ENCODE peak calls at places on chromosomes 7 and 10, in seven cellular contexts. One of them, this sample, is unnamed.

GRCh38 chr7:137682596-137682995 is 164.2 kb downstream of the DGKI start:
- DNase-seq in nucleus accumbens: no peak
- DNase-seq in neural crest cell: no peak
- DNase-seq in stimulated activated CD4-positive, alpha-beta T cell treated with anti-CD3 and anti-CD28 coated beads, Interleukin-2, amount 100 ng/mL, for 48 hours: no peak
- DNase-seq in NCI-H1092 treated with DMSO at 0.1 percent for 48 hours: no peak
- DNase-seq in central memory CD4-positive, alpha-beta T cell: no peak
- DNase-seq in GM12892: no peak
- DNase-seq in this sample: no peak

GRCh38 chr7:101924171-101924570 is 106.7 kb downstream of the CUX1 start:
- DNase-seq in nucleus accumbens: no peak
- DNase-seq in neural crest cell: no peak
- DNase-seq in stimulated activated CD4-positive, alpha-beta T cell treated with anti-CD3 and anti-CD28 coated beads, Interleukin-2, amount 100 ng/mL, for 48 hours: peak; percentile 18
- DNase-seq in NCI-H1092 treated with DMSO at 0.1 percent for 48 hours: no peak
- DNase-seq in central memory CD4-positive, alpha-beta T cell: no peak
- DNase-seq in GM12892: no peak
- DNase-seq in this sample: no peak

GRCh38 chr10:101224910-101225823 is 4.1 kb downstream of the LBX1 start:
- DNase-seq in nucleus accumbens: no peak
- DNase-seq in neural crest cell: no peak
- DNase-seq in stimulated activated CD4-positive, alpha-beta T cell treated with anti-CD3 and anti-CD28 coated beads, Interleukin-2, amount 100 ng/mL, for 48 hours: no peak
- DNase-seq in NCI-H1092 treated with DMSO at 0.1 percent for 48 hours: no peak
- DNase-seq in central memory CD4-positive, alpha-beta T cell: no peak
- DNase-seq in GM12892: no peak
- DNase-seq in this sample: peak; percentile 43

GRCh38 chr10:109895848-109896247 is 27.5 kb downstream of the XPNPEP1 start:
- DNase-seq in nucleus accumbens: no peak
- DNase-seq in neural crest cell: no peak
- DNase-seq in stimulated activated CD4-positive, alpha-beta T cell treated with anti-CD3 and anti-CD28 coated beads, Interleukin-2, amount 100 ng/mL, for 48 hours: no peak
- DNase-seq in NCI-H1092 treated with DMSO at 0.1 percent for 48 hours: no peak
- DNase-seq in central memory CD4-positive, alpha-beta T cell: no peak
- DNase-seq in GM12892: no peak
- DNase-seq in this sample: no peak

GRCh38 chr7:68321076-68321639 is 1277.1 kb upstream of the AUTS2 start:
- DNase-seq in nucleus accumbens: no peak
- DNase-seq in neural crest cell: no peak
- DNase-seq in stimulated activated CD4-positive, alpha-beta T cell treated with anti-CD3 and anti-CD28 coated beads, Interleukin-2, amount 100 ng/mL, for 48 hours: no peak
- DNase-seq in NCI-H1092 treated with DMSO at 0.1 percent for 48 hours: peak; percentile 98
- DNase-seq in central memory CD4-positive, alpha-beta T cell: no peak
- DNase-seq in GM12892: no peak
- DNase-seq in this sample: peak; percentile 58

GRCh38 chr7:151251328-151251925 is 2.9 kb upstream of the SMARCD3 start:
- DNase-seq in nucleus accumbens: peak; percentile 70
- DNase-seq in neural crest cell: no peak
- DNase-seq in stimulated activated CD4-positive, alpha-beta T cell treated with anti-CD3 and anti-CD28 coated beads, Interleukin-2, amount 100 ng/mL, for 48 hours: no peak
- DNase-seq in NCI-H1092 treated with DMSO at 0.1 percent for 48 hours: peak; percentile 65
- DNase-seq in central memory CD4-positive, alpha-beta T cell: no peak
- DNase-seq in GM12892: no peak
- DNase-seq in this sample: peak; percentile 55

GRCh38 chr7:51038573-51038972 is 255.9 kb upstream of the GRB10 start:
- DNase-seq in nucleus accumbens: no peak
- DNase-seq in neural crest cell: no peak
- DNase-seq in stimulated activated CD4-positive, alpha-beta T cell treated with anti-CD3 and anti-CD28 coated beads, Interleukin-2, amount 100 ng/mL, for 48 hours: no peak
- DNase-seq in NCI-H1092 treated with DMSO at 0.1 percent for 48 hours: no peak
- DNase-seq in central memory CD4-positive, alpha-beta T cell: no peak
- DNase-seq in GM12892: no peak
- DNase-seq in this sample: no peak

GRCh38 chr10:104574470-104575213 is 66.4 kb upstream of the SORCS3 start:
- DNase-seq in nucleus accumbens: no peak
- DNase-seq in neural crest cell: no peak
- DNase-seq in stimulated activated CD4-positive, alpha-beta T cell treated with anti-CD3 and anti-CD28 coated beads, Interleukin-2, amount 100 ng/mL, for 48 hours: no peak
- DNase-seq in NCI-H1092 treated with DMSO at 0.1 percent for 48 hours: no peak
- DNase-seq in central memory CD4-positive, alpha-beta T cell: no peak
- DNase-seq in GM12892: no peak
- DNase-seq in this sample: no peak

GRCh38 chr7:80929619-80930018 is 10.8 kb upstream of the SEMA3C start:
- DNase-seq in nucleus accumbens: no peak
- DNase-seq in neural crest cell: no peak
- DNase-seq in stimulated activated CD4-positive, alpha-beta T cell treated with anti-CD3 and anti-CD28 coated beads, Interleukin-2, amount 100 ng/mL, for 48 hours: no peak
- DNase-seq in NCI-H1092 treated with DMSO at 0.1 percent for 48 hours: no peak
- DNase-seq in central memory CD4-positive, alpha-beta T cell: no peak
- DNase-seq in GM12892: no peak
- DNase-seq in this sample: no peak

GRCh38 chr7:155190608-155191536 is 106.8 kb upstream of the INSIG1 start:
- DNase-seq in nucleus accumbens: no peak
- DNase-seq in neural crest cell: peak; percentile 74
- DNase-seq in stimulated activated CD4-positive, alpha-beta T cell treated with anti-CD3 and anti-CD28 coated beads, Interleukin-2, amount 100 ng/mL, for 48 hours: peak; percentile 79
- DNase-seq in NCI-H1092 treated with DMSO at 0.1 percent for 48 hours: no peak
- DNase-seq in central memory CD4-positive, alpha-beta T cell: peak; percentile 21
- DNase-seq in GM12892: peak; percentile 76
- DNase-seq in this sample: peak; percentile 52

GRCh38 chr10:101959349-101959916 is 96.5 kb downstream of the ARMH3 start:
- DNase-seq in nucleus accumbens: no peak
- DNase-seq in neural crest cell: no peak
- DNase-seq in stimulated activated CD4-positive, alpha-beta T cell treated with anti-CD3 and anti-CD28 coated beads, Interleukin-2, amount 100 ng/mL, for 48 hours: no peak
- DNase-seq in NCI-H1092 treated with DMSO at 0.1 percent for 48 hours: no peak
- DNase-seq in central memory CD4-positive, alpha-beta T cell: no peak
- DNase-seq in GM12892: no peak
- DNase-seq in this sample: no peak

GRCh38 chr10:126905776-126906703 is 812 bp downstream of the DOCK1 start:
- DNase-seq in nucleus accumbens: no peak
- DNase-seq in neural crest cell: peak; percentile 52
- DNase-seq in stimulated activated CD4-positive, alpha-beta T cell treated with anti-CD3 and anti-CD28 coated beads, Interleukin-2, amount 100 ng/mL, for 48 hours: no peak
- DNase-seq in NCI-H1092 treated with DMSO at 0.1 percent for 48 hours: no peak
- DNase-seq in central memory CD4-positive, alpha-beta T cell: no peak
- DNase-seq in GM12892: no peak
- DNase-seq in this sample: peak; percentile 50

This sample was measured in T47D.